ENCODE peak calls at places on chromosome 19, in six cellular contexts. One of them, this sample, is unnamed.

GRCh38 chr19:55179570-55180484 is at the start of gene SYT5:
- DNase-seq in body of pancreas: peak
- DNase-seq in GM23248: peak
- DNase-seq in GM19239: no peak
- DNase-seq in AG04449: no peak
- DNase-seq in CD8-positive, alpha-beta memory T cell: peak
- DNase-seq in this sample: peak

GRCh38 chr19:3471954-3472655 is 8.2 kb downstream of the SMIM24 start:
- DNase-seq in body of pancreas: no peak
- DNase-seq in AG04449: no peak
- DNase-seq in CD8-positive, alpha-beta memory T cell: peak
- DNase-seq in GM19239: no peak
- DNase-seq in GM23248: no peak
- DNase-seq in this sample: no peak

GRCh38 chr19:34432797-34433196 is 4.6 kb downstream of the UBA2 start:
- DNase-seq in CD8-positive, alpha-beta memory T cell: no peak
- DNase-seq in AG04449: no peak
- DNase-seq in body of pancreas: no peak
- DNase-seq in GM19239: no peak
- DNase-seq in GM23248: no peak
- DNase-seq in this sample: no peak

GRCh38 chr19:41449865-41450178 is 6.9 kb downstream of the ERICH4 start:
- DNase-seq in CD8-positive, alpha-beta memory T cell: no peak
- DNase-seq in GM23248: no peak
- DNase-seq in GM19239: no peak
- DNase-seq in body of pancreas: no peak
- DNase-seq in AG04449: no peak
- DNase-seq in this sample: no peak

GRCh38 chr19:43522929-43523328 is 4.1 kb downstream of the ETHE1 start:
- DNase-seq in GM23248: no peak
- DNase-seq in CD8-positive, alpha-beta memory T cell: no peak
- DNase-seq in AG04449: no peak
- DNase-seq in body of pancreas: no peak
- DNase-seq in GM19239: no peak
- DNase-seq in this sample: no peak

GRCh38 chr19:512548-513365 is 5.5 kb downstream of the TPGS1 start:
- DNase-seq in CD8-positive, alpha-beta memory T cell: no peak
- DNase-seq in GM23248: no peak
- DNase-seq in body of pancreas: no peak
- DNase-seq in AG04449: no peak
- DNase-seq in GM19239: no peak
- DNase-seq in this sample: no peak

GRCh38 chr19:47447470-47448359 is 24.0 kb downstream of the SLC8A2 start:
- DNase-seq in AG04449: no peak
- DNase-seq in body of pancreas: no peak
- DNase-seq in GM19239: no peak
- DNase-seq in GM23248: peak
- DNase-seq in CD8-positive, alpha-beta memory T cell: no peak
- DNase-seq in this sample: peak

GRCh38 chr19:7636691-7637373 is at the start of gene STXBP2:
- DNase-seq in AG04449: no peak
- DNase-seq in GM19239: peak
- DNase-seq in CD8-positive, alpha-beta memory T cell: peak
- DNase-seq in GM23248: peak
- DNase-seq in body of pancreas: peak
- DNase-seq in this sample: peak

GRCh38 chr19:57099199-57099661 is 20.6 kb upstream of the USP29 start:
- DNase-seq in body of pancreas: peak
- DNase-seq in GM23248: peak
- DNase-seq in AG04449: no peak
- DNase-seq in CD8-positive, alpha-beta memory T cell: peak
- DNase-seq in GM19239: peak
- DNase-seq in this sample: peak

GRCh38 chr19:35299523-35300339 is 7.8 kb downstream of the MAG start:
- DNase-seq in AG04449: no peak
- DNase-seq in CD8-positive, alpha-beta memory T cell: no peak
- DNase-seq in body of pancreas: no peak
- DNase-seq in GM23248: peak
- DNase-seq in GM19239: no peak
- DNase-seq in this sample: no peak

GRCh38 chr19:47511681-47512080 is 3.2 kb downstream of the NAPA start:
- DNase-seq in CD8-positive, alpha-beta memory T cell: no peak
- DNase-seq in GM19239: no peak
- DNase-seq in body of pancreas: peak
- DNase-seq in AG04449: no peak
- DNase-seq in GM23248: peak
- DNase-seq in this sample: no peak

GRCh38 chr19:37692956-37693660 is 26.5 kb downstream of the ZNF607 start:
- DNase-seq in body of pancreas: no peak
- DNase-seq in GM19239: no peak
- DNase-seq in GM23248: peak
- DNase-seq in AG04449: no peak
- DNase-seq in CD8-positive, alpha-beta memory T cell: no peak
- DNase-seq in this sample: no peak

GRCh38 chr19:53041366-53041765 is 3.2 kb upstream of the ERVV-2 start:
- DNase-seq in GM23248: no peak
- DNase-seq in body of pancreas: no peak
- DNase-seq in GM19239: no peak
- DNase-seq in CD8-positive, alpha-beta memory T cell: no peak
- DNase-seq in AG04449: no peak
- DNase-seq in this sample: no peak